ENCODE peak calls at places on chromosome 7, in five cellular contexts. B is GM23248, E is right cardiac atrium, Q is ecto neural progenitor cell, U is GM03348. X is an unnamed sample.

GRCh38 chr7:3710531-3710930 is 409.5 kb downstream of the SDK1 start:
- DNase-seq in B (no peak), E (no peak), Q (no peak), U (no peak), X (no peak)

GRCh38 chr7:1818581-1819200 is 148.6 kb downstream of the ELFN1 start:
- DNase-seq in B (no peak), E (no peak), Q (no peak), U (no peak), X (peak; percentile 57)

GRCh38 chr7:115221484-115221883 is 299.6 kb downstream of the MDFIC start:
- DNase-seq in B (peak; percentile 53), E (no peak), Q (no peak), U (peak; percentile 13), X (no peak)

GRCh38 chr7:147245274-147245673 is 1128.7 kb downstream of the CNTNAP2 start:
- DNase-seq in B (peak; percentile 33), E (peak; percentile 17), Q (no peak), U (peak; percentile 53), X (no peak)

GRCh38 chr7:25619963-25620799 is 391.9 kb upstream of the NPVF start:
- DNase-seq in B (no peak), E (peak; percentile 25), Q (no peak), U (no peak), X (peak; percentile 77)

GRCh38 chr7:38186593-38187314 is 8.7 kb downstream of the STARD3NL start:
- DNase-seq in B (peak; percentile 83), E (peak; percentile 22), Q (no peak), U (peak; percentile 28), X (no peak)

GRCh38 chr7:26449175-26450165 is 157.8 kb downstream of the SNX10 start:
- DNase-seq in B (peak; percentile 71), E (no peak), Q (no peak), U (peak; percentile 57), X (no peak)

GRCh38 chr7:127885222-127885772 is 145.9 kb downstream of the LRRC4 start:
- DNase-seq in B (no peak), E (no peak), Q (no peak), U (no peak), X (no peak)

GRCh38 chr7:100895956-100896742 is 461 bp upstream of the ACHE start:
- DNase-seq in B (no peak), E (peak; percentile 49), Q (peak; percentile 82), U (peak; percentile 3), X (peak; percentile 78)

GRCh38 chr7:131945313-131945831 is 388.9 kb upstream of the PODXL start:
- DNase-seq in B (peak; percentile 69), E (peak; percentile 59), Q (peak; percentile 88), U (peak; percentile 87), X (peak; percentile 78)

GRCh38 chr7:130435455-130435854 is 5.4 kb downstream of the CEP41 start:
- DNase-seq in B (no peak), E (no peak), Q (no peak), U (no peak), X (no peak)

GRCh38 chr7:80312139-80312661 is 177.6 kb downstream of the GNAI1 start:
- DNase-seq in B (peak; percentile 56), E (no peak), Q (no peak), U (peak; percentile 15), X (no peak)

GRCh38 chr7:5634107-5634950 is 147.1 kb downstream of the RNF216 start:
- DNase-seq in B (peak; percentile 86), E (peak; percentile 63), Q (peak; percentile 82), U (peak; percentile 90), X (peak; percentile 93)

GRCh38 chr7:127689194-127689772 is 37.3 kb downstream of the SND1 start:
- DNase-seq in B (no peak), E (no peak), Q (no peak), U (peak; percentile 13), X (no peak)

GRCh38 chr7:65390588-65390987 is 16.9 kb downstream of the ZNF92 start:
- DNase-seq in B (no peak), E (no peak), Q (no peak), U (no peak), X (no peak)

GRCh38 chr7:134527979-134528371 is 608 bp downstream of the AKR1B10 start:
- DNase-seq in B (peak; percentile 82), E (no peak), Q (no peak), U (peak; percentile 60), X (no peak)

GRCh38 chr7:140479739-140480084 is 407 bp upstream of the MKRN1 start:
- DNase-seq in B (no peak), E (no peak), Q (no peak), U (no peak), X (no peak)

GRCh38 chr7:32518534-32519140 is 23.3 kb downstream of the AVL9 start:
- DNase-seq in B (peak; percentile 26), E (no peak), Q (no peak), U (no peak), X (no peak)

GRCh38 chr7:5143935-5144903 is 45.8 kb upstream of the WIPI2 start:
- DNase-seq in B (peak; percentile 37), E (peak; percentile 16), Q (no peak), U (peak; percentile 36), X (peak; percentile 76)

GRCh38 chr7:24279512-24279911 is 4.5 kb upstream of the NPY start:
- DNase-seq in B (no peak), E (no peak), Q (no peak), U (no peak), X (no peak)

GRCh38 chr7:34320926-34321609 is 336.9 kb upstream of the NPSR1 start:
- DNase-seq in B (peak; percentile 80), E (peak; percentile 40), Q (peak; percentile 78), U (peak; percentile 87), X (peak; percentile 68)

GRCh38 chr7:136168021-136168420 is 190.9 kb upstream of the MTPN start:
- DNase-seq in B (no peak), E (no peak), Q (no peak), U (no peak), X (no peak)

GRCh38 chr7:99493823-99494222 is 6.3 kb downstream of the ZNF394 start:
- DNase-seq in B (no peak), E (no peak), Q (no peak), U (no peak), X (no peak)

GRCh38 chr7:43220250-43220649 is 107.8 kb downstream of the HECW1 start:
- DNase-seq in B (peak; percentile 89), E (no peak), Q (no peak), U (no peak), X (no peak)

GRCh38 chr7:28573059-28573553 is 160.8 kb downstream of the CREB5 start:
- DNase-seq in B (peak; percentile 10), E (no peak), Q (no peak), U (no peak), X (peak; percentile 83)

GRCh38 chr7:41817386-41817785 is 114.5 kb upstream of the INHBA start:
- DNase-seq in B (peak; percentile 80), E (no peak), Q (no peak), U (peak; percentile 63), X (no peak)

GRCh38 chr7:151833213-151833651 is 43.7 kb downstream of the PRKAG2 start:
- DNase-seq in B (no peak), E (no peak), Q (no peak), U (no peak), X (peak; percentile 40)

GRCh38 chr7:82405291-82405690 is 38.3 kb downstream of the CACNA2D1 start:
- DNase-seq in B (no peak), E (no peak), Q (no peak), U (no peak), X (no peak)

GRCh38 chr7:19939746-19940145 is 166.3 kb upstream of the TMEM196 start:
- DNase-seq in B (peak; percentile 95), E (no peak), Q (no peak), U (peak; percentile 64), X (no peak)

GRCh38 chr7:54542920-54543539 is 855 bp downstream of the VSTM2A start:
- DNase-seq in B (peak; percentile 42), E (no peak), Q (peak; percentile 61), U (peak; percentile 35), X (no peak)

GRCh38 chr7:22093003-22093402 is 147.3 kb upstream of the CDCA7L start:
- DNase-seq in B (peak; percentile 24), E (no peak), Q (no peak), U (peak; percentile 40), X (no peak)

GRCh38 chr7:101166603-101166908 is 1.2 kb upstream of the VGF start:
- DNase-seq in B (no peak), E (no peak), Q (no peak), U (no peak), X (no peak)

GRCh38 chr7:115249080-115249479 is 327.2 kb downstream of the MDFIC start:
- DNase-seq in B (no peak), E (no peak), Q (no peak), U (peak; percentile 7), X (no peak)

GRCh38 chr7:149838992-149839408 is 825 bp downstream of the ZNF862 start:
- DNase-seq in B (peak; percentile 68), E (no peak), Q (no peak), U (no peak), X (no peak)

X was measured in kidney.